ENCODE peak calls at places on chromosomes 12 and 14, in nine cellular contexts. One of them, this sample, is unnamed.

GRCh38 chr12:114400925-114401324 is 5.0 kb downstream of the TBX5 start:
- DNase-seq in H7: peak
- DNase-seq in pancreas: no peak
- DNase-seq in sciatic nerve: no peak
- DNase-seq in kidney glomerular epithelial cell: no peak
- DNase-seq in cardiac fibroblast: peak
- DNase-seq in mesothelial cell of epicardium: no peak
- DNase-seq in RPMI7951: no peak
- DNase-seq in foreskin melanocyte: no peak
- DNase-seq in this sample: no peak

GRCh38 chr12:93108958-93109357 is 179.9 kb upstream of the EEA1 start:
- DNase-seq in kidney glomerular epithelial cell: no peak
- DNase-seq in H7: no peak
- DNase-seq in pancreas: no peak
- DNase-seq in foreskin melanocyte: no peak
- DNase-seq in mesothelial cell of epicardium: no peak
- DNase-seq in sciatic nerve: no peak
- DNase-seq in RPMI7951: no peak
- DNase-seq in cardiac fibroblast: peak
- DNase-seq in this sample: no peak

GRCh38 chr12:112577473-112578334 is 159.0 kb downstream of the PTPN11 start:
- DNase-seq in sciatic nerve: no peak
- DNase-seq in foreskin melanocyte: peak
- DNase-seq in H7: peak
- DNase-seq in mesothelial cell of epicardium: no peak
- DNase-seq in cardiac fibroblast: no peak
- DNase-seq in RPMI7951: peak
- DNase-seq in pancreas: no peak
- DNase-seq in kidney glomerular epithelial cell: no peak
- DNase-seq in this sample: no peak

GRCh38 chr14:81765654-81766275 is 232.1 kb upstream of the SEL1L start:
- DNase-seq in foreskin melanocyte: no peak
- DNase-seq in mesothelial cell of epicardium: no peak
- DNase-seq in cardiac fibroblast: no peak
- DNase-seq in sciatic nerve: no peak
- DNase-seq in pancreas: no peak
- DNase-seq in RPMI7951: no peak
- DNase-seq in H7: no peak
- DNase-seq in kidney glomerular epithelial cell: no peak
- DNase-seq in this sample: no peak

GRCh38 chr14:62800577-62800976 is 244.7 kb downstream of the KCNH5 start:
- DNase-seq in RPMI7951: no peak
- DNase-seq in kidney glomerular epithelial cell: no peak
- DNase-seq in mesothelial cell of epicardium: no peak
- DNase-seq in foreskin melanocyte: no peak
- DNase-seq in pancreas: no peak
- DNase-seq in H7: no peak
- DNase-seq in sciatic nerve: no peak
- DNase-seq in cardiac fibroblast: no peak
- DNase-seq in this sample: no peak

GRCh38 chr14:73180385-73180805 is 44.1 kb downstream of the PSEN1 start:
- DNase-seq in sciatic nerve: no peak
- DNase-seq in pancreas: no peak
- DNase-seq in cardiac fibroblast: peak
- DNase-seq in foreskin melanocyte: peak
- DNase-seq in H7: no peak
- DNase-seq in kidney glomerular epithelial cell: peak
- DNase-seq in mesothelial cell of epicardium: no peak
- DNase-seq in RPMI7951: peak
- DNase-seq in this sample: no peak

GRCh38 chr12:126295652-126296051 is 1230.4 kb downstream of the AACS start:
- DNase-seq in sciatic nerve: no peak
- DNase-seq in mesothelial cell of epicardium: no peak
- DNase-seq in H7: no peak
- DNase-seq in kidney glomerular epithelial cell: no peak
- DNase-seq in pancreas: no peak
- DNase-seq in RPMI7951: no peak
- DNase-seq in cardiac fibroblast: no peak
- DNase-seq in foreskin melanocyte: no peak
- DNase-seq in this sample: no peak

GRCh38 chr12:8914716-8915526 is 612 bp downstream of the PHC1 start:
- DNase-seq in H7: peak
- DNase-seq in mesothelial cell of epicardium: peak
- DNase-seq in pancreas: peak
- DNase-seq in cardiac fibroblast: peak
- DNase-seq in foreskin melanocyte: peak
- DNase-seq in sciatic nerve: peak
- DNase-seq in RPMI7951: peak
- DNase-seq in kidney glomerular epithelial cell: peak
- DNase-seq in this sample: no peak

GRCh38 chr14:34052658-34053014 is 101.8 kb upstream of the EGLN3 start:
- DNase-seq in RPMI7951: peak
- DNase-seq in cardiac fibroblast: peak
- DNase-seq in kidney glomerular epithelial cell: no peak
- DNase-seq in H7: no peak
- DNase-seq in foreskin melanocyte: no peak
- DNase-seq in mesothelial cell of epicardium: no peak
- DNase-seq in sciatic nerve: no peak
- DNase-seq in pancreas: no peak
- DNase-seq in this sample: no peak

GRCh38 chr14:60214003-60214402 is 35.0 kb upstream of the PPM1A start:
- DNase-seq in mesothelial cell of epicardium: no peak
- DNase-seq in kidney glomerular epithelial cell: no peak
- DNase-seq in pancreas: no peak
- DNase-seq in RPMI7951: no peak
- DNase-seq in sciatic nerve: no peak
- DNase-seq in H7: no peak
- DNase-seq in cardiac fibroblast: no peak
- DNase-seq in foreskin melanocyte: no peak
- DNase-seq in this sample: no peak

GRCh38 chr14:105059035-105059916 is 6.0 kb downstream of the GPR132 start:
- DNase-seq in sciatic nerve: peak
- DNase-seq in pancreas: no peak
- DNase-seq in RPMI7951: no peak
- DNase-seq in H7: peak
- DNase-seq in kidney glomerular epithelial cell: no peak
- DNase-seq in foreskin melanocyte: no peak
- DNase-seq in cardiac fibroblast: peak
- DNase-seq in mesothelial cell of epicardium: no peak
- DNase-seq in this sample: no peak

GRCh38 chr12:65524666-65525065 is 246.2 kb downstream of the MSRB3 start:
- DNase-seq in foreskin melanocyte: no peak
- DNase-seq in RPMI7951: peak
- DNase-seq in mesothelial cell of epicardium: no peak
- DNase-seq in pancreas: no peak
- DNase-seq in kidney glomerular epithelial cell: no peak
- DNase-seq in cardiac fibroblast: peak
- DNase-seq in H7: no peak
- DNase-seq in sciatic nerve: no peak
- DNase-seq in this sample: no peak

GRCh38 chr14:55814873-55815272 is 234.9 kb downstream of the KTN1 start:
- DNase-seq in kidney glomerular epithelial cell: no peak
- DNase-seq in RPMI7951: no peak
- DNase-seq in foreskin melanocyte: no peak
- DNase-seq in mesothelial cell of epicardium: no peak
- DNase-seq in pancreas: no peak
- DNase-seq in H7: no peak
- DNase-seq in sciatic nerve: no peak
- DNase-seq in cardiac fibroblast: peak
- DNase-seq in this sample: no peak

GRCh38 chr12:44235674-44236073 is 399.8 kb downstream of the TMEM117 start:
- DNase-seq in pancreas: no peak
- DNase-seq in kidney glomerular epithelial cell: no peak
- DNase-seq in sciatic nerve: no peak
- DNase-seq in mesothelial cell of epicardium: no peak
- DNase-seq in H7: no peak
- DNase-seq in foreskin melanocyte: no peak
- DNase-seq in cardiac fibroblast: no peak
- DNase-seq in RPMI7951: no peak
- DNase-seq in this sample: no peak